ENCODE peak calls at places on chromosome 2, in four cellular contexts. One of them, this sample, is unnamed.

GRCh38 chr2:101119431-101119830 is 31.8 kb downstream of the TBC1D8 start:
- DNase-seq in mucosa of gallbladder: peak; percentile 48
- DNase-seq in stimulated activated CD8-positive, alpha-beta memory T cell treated with anti-CD3 and anti-CD28 coated beads, Interleukin-15, amount 100 ng/mL, for 48 hours: no peak
- DNase-seq in HuH-7: no peak
- DNase-seq in this sample: peak; percentile 39

GRCh38 chr2:42902939-42903709 is 110.7 kb upstream of the HAAO start:
- DNase-seq in mucosa of gallbladder: no peak
- DNase-seq in stimulated activated CD8-positive, alpha-beta memory T cell treated with anti-CD3 and anti-CD28 coated beads, Interleukin-15, amount 100 ng/mL, for 48 hours: no peak
- DNase-seq in HuH-7: no peak
- DNase-seq in this sample: no peak

GRCh38 chr2:67982956-67983355 is 79.8 kb downstream of the C1D start:
- DNase-seq in mucosa of gallbladder: no peak
- DNase-seq in stimulated activated CD8-positive, alpha-beta memory T cell treated with anti-CD3 and anti-CD28 coated beads, Interleukin-15, amount 100 ng/mL, for 48 hours: no peak
- DNase-seq in HuH-7: no peak
- DNase-seq in this sample: no peak

GRCh38 chr2:237474511-237474911 is 12.5 kb upstream of the MLPH start:
- DNase-seq in mucosa of gallbladder: no peak
- DNase-seq in stimulated activated CD8-positive, alpha-beta memory T cell treated with anti-CD3 and anti-CD28 coated beads, Interleukin-15, amount 100 ng/mL, for 48 hours: no peak
- DNase-seq in HuH-7: no peak
- DNase-seq in this sample: no peak

GRCh38 chr2:238667008-238667407 is 180.9 kb upstream of the TWIST2 start:
- DNase-seq in mucosa of gallbladder: no peak
- DNase-seq in stimulated activated CD8-positive, alpha-beta memory T cell treated with anti-CD3 and anti-CD28 coated beads, Interleukin-15, amount 100 ng/mL, for 48 hours: no peak
- DNase-seq in HuH-7: no peak
- DNase-seq in this sample: no peak

GRCh38 chr2:199455533-199456382 is 2.0 kb downstream of the SATB2 start:
- DNase-seq in mucosa of gallbladder: no peak
- DNase-seq in stimulated activated CD8-positive, alpha-beta memory T cell treated with anti-CD3 and anti-CD28 coated beads, Interleukin-15, amount 100 ng/mL, for 48 hours: no peak
- DNase-seq in HuH-7: peak; percentile 76
- DNase-seq in this sample: peak; percentile 48

GRCh38 chr2:140695163-140695562 is 1435.7 kb downstream of the LRP1B start:
- DNase-seq in mucosa of gallbladder: no peak
- DNase-seq in stimulated activated CD8-positive, alpha-beta memory T cell treated with anti-CD3 and anti-CD28 coated beads, Interleukin-15, amount 100 ng/mL, for 48 hours: no peak
- DNase-seq in HuH-7: peak; percentile 7
- DNase-seq in this sample: peak; percentile 24

GRCh38 chr2:86807462-86808275 is 17.0 kb upstream of the CD8A start:
- DNase-seq in mucosa of gallbladder: no peak
- DNase-seq in stimulated activated CD8-positive, alpha-beta memory T cell treated with anti-CD3 and anti-CD28 coated beads, Interleukin-15, amount 100 ng/mL, for 48 hours: peak; percentile 80
- DNase-seq in HuH-7: peak; percentile 87
- DNase-seq in this sample: peak; percentile 78

GRCh38 chr2:173943738-173944137 is 21.4 kb downstream of the SP3 start:
- DNase-seq in mucosa of gallbladder: no peak
- DNase-seq in stimulated activated CD8-positive, alpha-beta memory T cell treated with anti-CD3 and anti-CD28 coated beads, Interleukin-15, amount 100 ng/mL, for 48 hours: no peak
- DNase-seq in HuH-7: no peak
- DNase-seq in this sample: no peak

GRCh38 chr2:187775651-187776050 is 221.4 kb upstream of the TFPI start:
- DNase-seq in mucosa of gallbladder: no peak
- DNase-seq in stimulated activated CD8-positive, alpha-beta memory T cell treated with anti-CD3 and anti-CD28 coated beads, Interleukin-15, amount 100 ng/mL, for 48 hours: no peak
- DNase-seq in HuH-7: no peak
- DNase-seq in this sample: no peak

GRCh38 chr2:162369577-162369976 is 25.6 kb downstream of the GCA start:
- DNase-seq in mucosa of gallbladder: no peak
- DNase-seq in stimulated activated CD8-positive, alpha-beta memory T cell treated with anti-CD3 and anti-CD28 coated beads, Interleukin-15, amount 100 ng/mL, for 48 hours: no peak
- DNase-seq in HuH-7: no peak
- DNase-seq in this sample: no peak

GRCh38 chr2:207505180-207505579 is 24.6 kb upstream of the CREB1 start:
- DNase-seq in mucosa of gallbladder: no peak
- DNase-seq in stimulated activated CD8-positive, alpha-beta memory T cell treated with anti-CD3 and anti-CD28 coated beads, Interleukin-15, amount 100 ng/mL, for 48 hours: no peak
- DNase-seq in HuH-7: no peak
- DNase-seq in this sample: no peak

GRCh38 chr2:127047054-127047453 is 59.9 kb downstream of the BIN1 start:
- DNase-seq in mucosa of gallbladder: no peak
- DNase-seq in stimulated activated CD8-positive, alpha-beta memory T cell treated with anti-CD3 and anti-CD28 coated beads, Interleukin-15, amount 100 ng/mL, for 48 hours: no peak
- DNase-seq in HuH-7: no peak
- DNase-seq in this sample: no peak

GRCh38 chr2:49619804-49620203 is 465.5 kb upstream of the FSHR start:
- DNase-seq in mucosa of gallbladder: no peak
- DNase-seq in stimulated activated CD8-positive, alpha-beta memory T cell treated with anti-CD3 and anti-CD28 coated beads, Interleukin-15, amount 100 ng/mL, for 48 hours: no peak
- DNase-seq in HuH-7: no peak
- DNase-seq in this sample: peak; percentile 0

GRCh38 chr2:36672199-36672598 is 24.3 kb upstream of the VIT start:
- DNase-seq in mucosa of gallbladder: no peak
- DNase-seq in stimulated activated CD8-positive, alpha-beta memory T cell treated with anti-CD3 and anti-CD28 coated beads, Interleukin-15, amount 100 ng/mL, for 48 hours: no peak
- DNase-seq in HuH-7: no peak
- DNase-seq in this sample: peak; percentile 12